ENCODE peak calls at places on chromosomes 6 and 20, in seven cellular contexts. One of them, this sample, is unnamed.
A peak's percentile ranks its signal among the peaks of the same experiment; 100 is the strongest.

GRCh38 chr6:156396068-156396771 is 381.0 kb upstream of the ARID1B start:
- DNase-seq in choroid plexus epithelial cell: no peak
- DNase-seq in heart left ventricle: no peak
- DNase-seq in naive thymus-derived CD4-positive, alpha-beta T cell: no peak
- DNase-seq in CD4-positive, alpha-beta memory T cell: peak; percentile 73
- DNase-seq in cardiac muscle cell: no peak
- DNase-seq in iPS DF 6.9: no peak
- DNase-seq in this sample: peak; percentile 87

GRCh38 chr6:137480431-137480830 is 13.8 kb downstream of the OLIG3 start:
- DNase-seq in choroid plexus epithelial cell: no peak
- DNase-seq in heart left ventricle: no peak
- DNase-seq in naive thymus-derived CD4-positive, alpha-beta T cell: no peak
- DNase-seq in CD4-positive, alpha-beta memory T cell: no peak
- DNase-seq in cardiac muscle cell: no peak
- DNase-seq in iPS DF 6.9: no peak
- DNase-seq in this sample: no peak

GRCh38 chr6:14129572-14129971 is 12.0 kb downstream of the CD83 start:
- DNase-seq in choroid plexus epithelial cell: peak; percentile 89
- DNase-seq in heart left ventricle: peak; percentile 54
- DNase-seq in naive thymus-derived CD4-positive, alpha-beta T cell: no peak
- DNase-seq in CD4-positive, alpha-beta memory T cell: no peak
- DNase-seq in cardiac muscle cell: peak; percentile 77
- DNase-seq in iPS DF 6.9: peak; percentile 31
- DNase-seq in this sample: peak; percentile 85

GRCh38 chr6:136403166-136403980 is 113.7 kb upstream of the BCLAF1 start:
- DNase-seq in choroid plexus epithelial cell: peak; percentile 89
- DNase-seq in heart left ventricle: no peak
- DNase-seq in naive thymus-derived CD4-positive, alpha-beta T cell: no peak
- DNase-seq in CD4-positive, alpha-beta memory T cell: no peak
- DNase-seq in cardiac muscle cell: no peak
- DNase-seq in iPS DF 6.9: no peak
- DNase-seq in this sample: no peak

GRCh38 chr6:18042536-18043145 is 55.2 kb upstream of the KIF13A start:
- DNase-seq in choroid plexus epithelial cell: no peak
- DNase-seq in heart left ventricle: no peak
- DNase-seq in naive thymus-derived CD4-positive, alpha-beta T cell: no peak
- DNase-seq in CD4-positive, alpha-beta memory T cell: no peak
- DNase-seq in cardiac muscle cell: no peak
- DNase-seq in iPS DF 6.9: no peak
- DNase-seq in this sample: no peak

GRCh38 chr6:126716826-126717514 is 377.1 kb downstream of the CENPW start:
- DNase-seq in choroid plexus epithelial cell: peak; percentile 48
- DNase-seq in heart left ventricle: no peak
- DNase-seq in naive thymus-derived CD4-positive, alpha-beta T cell: no peak
- DNase-seq in CD4-positive, alpha-beta memory T cell: no peak
- DNase-seq in cardiac muscle cell: peak; percentile 28
- DNase-seq in iPS DF 6.9: no peak
- DNase-seq in this sample: no peak

GRCh38 chr6:144601221-144601620 is 316.1 kb downstream of the UTRN start:
- DNase-seq in choroid plexus epithelial cell: no peak
- DNase-seq in heart left ventricle: no peak
- DNase-seq in naive thymus-derived CD4-positive, alpha-beta T cell: no peak
- DNase-seq in CD4-positive, alpha-beta memory T cell: no peak
- DNase-seq in cardiac muscle cell: no peak
- DNase-seq in iPS DF 6.9: no peak
- DNase-seq in this sample: no peak

GRCh38 chr6:95614094-95614493 is 36.8 kb downstream of the MANEA start:
- DNase-seq in choroid plexus epithelial cell: peak; percentile 36
- DNase-seq in heart left ventricle: no peak
- DNase-seq in naive thymus-derived CD4-positive, alpha-beta T cell: no peak
- DNase-seq in CD4-positive, alpha-beta memory T cell: no peak
- DNase-seq in cardiac muscle cell: no peak
- DNase-seq in iPS DF 6.9: no peak
- DNase-seq in this sample: no peak

GRCh38 chr20:18058661-18059467 is 1.1 kb upstream of the OVOL2 start:
- DNase-seq in choroid plexus epithelial cell: no peak
- DNase-seq in heart left ventricle: no peak
- DNase-seq in naive thymus-derived CD4-positive, alpha-beta T cell: no peak
- DNase-seq in CD4-positive, alpha-beta memory T cell: no peak
- DNase-seq in cardiac muscle cell: peak; percentile 65
- DNase-seq in iPS DF 6.9: peak; percentile 31
- DNase-seq in this sample: no peak

GRCh38 chr6:37860226-37860839 is 40.8 kb downstream of the ZFAND3 start:
- DNase-seq in choroid plexus epithelial cell: peak; percentile 70
- DNase-seq in heart left ventricle: peak; percentile 31
- DNase-seq in naive thymus-derived CD4-positive, alpha-beta T cell: no peak
- DNase-seq in CD4-positive, alpha-beta memory T cell: peak; percentile 11
- DNase-seq in cardiac muscle cell: peak; percentile 39
- DNase-seq in iPS DF 6.9: no peak
- DNase-seq in this sample: peak; percentile 29

GRCh38 chr6:13457577-13457976 is 29.8 kb downstream of the GFOD1 start:
- DNase-seq in choroid plexus epithelial cell: no peak
- DNase-seq in heart left ventricle: peak; percentile 44
- DNase-seq in naive thymus-derived CD4-positive, alpha-beta T cell: no peak
- DNase-seq in CD4-positive, alpha-beta memory T cell: no peak
- DNase-seq in cardiac muscle cell: no peak
- DNase-seq in iPS DF 6.9: no peak
- DNase-seq in this sample: no peak

GRCh38 chr6:81748946-81749345 is 3.5 kb downstream of the TENT5A start:
- DNase-seq in choroid plexus epithelial cell: no peak
- DNase-seq in heart left ventricle: no peak
- DNase-seq in naive thymus-derived CD4-positive, alpha-beta T cell: no peak
- DNase-seq in CD4-positive, alpha-beta memory T cell: no peak
- DNase-seq in cardiac muscle cell: no peak
- DNase-seq in iPS DF 6.9: no peak
- DNase-seq in this sample: no peak
- H3K4me3 ChIP-seq in choroid plexus epithelial cell: no peak overlapping the region
- H3K4me3 ChIP-seq in heart left ventricle: peak overlapping the region; percentile 90
- H3K4me3 ChIP-seq in naive thymus-derived CD4-positive, alpha-beta T cell: no peak overlapping the region
- H3K4me3 ChIP-seq in CD4-positive, alpha-beta memory T cell: no peak overlapping the region
- H3K4me3 ChIP-seq in cardiac muscle cell: no peak overlapping the region
- H3K4me3 ChIP-seq in iPS DF 6.9: no peak overlapping the region
- H3K4me3 ChIP-seq in this sample: no peak overlapping the region

DNA sequence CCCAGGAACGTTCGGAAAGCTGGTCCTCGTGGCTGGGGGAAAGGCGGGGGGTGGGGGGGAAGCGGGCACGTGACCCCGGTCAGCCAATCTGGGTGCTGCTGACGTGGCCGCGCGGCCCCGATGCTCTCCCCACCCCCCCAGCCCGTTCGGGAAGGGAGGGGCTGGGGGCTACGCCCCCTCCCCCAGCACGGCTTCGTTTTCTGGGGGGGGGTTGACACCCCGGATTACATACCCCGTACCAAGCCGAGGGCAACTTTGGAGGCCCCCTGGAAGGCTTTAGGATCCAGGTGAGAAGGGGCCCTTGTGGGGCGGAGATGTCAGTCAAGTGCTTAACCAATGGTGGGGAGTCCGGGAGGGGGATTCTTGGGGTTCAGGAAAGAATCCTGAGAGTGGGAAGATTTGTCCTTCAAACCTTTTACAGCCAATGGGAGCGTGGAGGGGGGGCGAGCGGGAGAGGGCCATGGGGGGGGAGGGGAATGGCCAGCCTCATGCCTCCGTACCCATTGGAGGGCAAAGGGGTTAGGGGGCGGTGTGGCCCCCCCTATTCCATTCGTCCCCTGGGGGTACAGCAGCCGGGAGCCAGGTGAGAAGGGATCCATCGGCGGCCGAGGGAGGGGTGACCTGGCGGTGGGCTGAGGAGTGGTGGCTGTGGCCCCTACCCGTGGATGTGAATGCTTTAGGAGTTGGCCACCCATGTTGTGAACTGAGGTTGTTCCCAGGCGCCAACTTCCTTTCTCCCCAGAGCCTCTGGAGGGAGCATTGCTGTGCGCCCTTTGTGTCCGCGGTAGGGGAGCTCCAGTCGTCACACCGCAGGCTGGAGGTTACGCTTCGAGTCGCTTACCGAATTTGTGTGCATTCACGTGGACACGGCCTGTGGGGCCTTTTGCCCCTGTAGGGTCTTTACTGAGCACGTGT is 633 bp downstream of the BRD2 start:
- DNase-seq in choroid plexus epithelial cell: peak; percentile 90
- DNase-seq in heart left ventricle: peak; percentile 82
- DNase-seq in naive thymus-derived CD4-positive, alpha-beta T cell: no peak
- DNase-seq in CD4-positive, alpha-beta memory T cell: peak; percentile 43
- DNase-seq in cardiac muscle cell: peak; percentile 80
- DNase-seq in iPS DF 6.9: no peak
- DNase-seq in this sample: peak; percentile 79
- H3K4me3 ChIP-seq in choroid plexus epithelial cell: peak overlapping the region; percentile 71
- H3K4me3 ChIP-seq in heart left ventricle: peak overlapping the region; percentile 97
- H3K4me3 ChIP-seq in naive thymus-derived CD4-positive, alpha-beta T cell: peak overlapping the region; percentile 98
- H3K4me3 ChIP-seq in CD4-positive, alpha-beta memory T cell: peak overlapping the region; percentile 96
- H3K4me3 ChIP-seq in cardiac muscle cell: peak overlapping the region; percentile 73
- H3K4me3 ChIP-seq in iPS DF 6.9: peak overlapping the region; percentile 95
- H3K4me3 ChIP-seq in this sample: peak overlapping the region; percentile 95

DNA sequence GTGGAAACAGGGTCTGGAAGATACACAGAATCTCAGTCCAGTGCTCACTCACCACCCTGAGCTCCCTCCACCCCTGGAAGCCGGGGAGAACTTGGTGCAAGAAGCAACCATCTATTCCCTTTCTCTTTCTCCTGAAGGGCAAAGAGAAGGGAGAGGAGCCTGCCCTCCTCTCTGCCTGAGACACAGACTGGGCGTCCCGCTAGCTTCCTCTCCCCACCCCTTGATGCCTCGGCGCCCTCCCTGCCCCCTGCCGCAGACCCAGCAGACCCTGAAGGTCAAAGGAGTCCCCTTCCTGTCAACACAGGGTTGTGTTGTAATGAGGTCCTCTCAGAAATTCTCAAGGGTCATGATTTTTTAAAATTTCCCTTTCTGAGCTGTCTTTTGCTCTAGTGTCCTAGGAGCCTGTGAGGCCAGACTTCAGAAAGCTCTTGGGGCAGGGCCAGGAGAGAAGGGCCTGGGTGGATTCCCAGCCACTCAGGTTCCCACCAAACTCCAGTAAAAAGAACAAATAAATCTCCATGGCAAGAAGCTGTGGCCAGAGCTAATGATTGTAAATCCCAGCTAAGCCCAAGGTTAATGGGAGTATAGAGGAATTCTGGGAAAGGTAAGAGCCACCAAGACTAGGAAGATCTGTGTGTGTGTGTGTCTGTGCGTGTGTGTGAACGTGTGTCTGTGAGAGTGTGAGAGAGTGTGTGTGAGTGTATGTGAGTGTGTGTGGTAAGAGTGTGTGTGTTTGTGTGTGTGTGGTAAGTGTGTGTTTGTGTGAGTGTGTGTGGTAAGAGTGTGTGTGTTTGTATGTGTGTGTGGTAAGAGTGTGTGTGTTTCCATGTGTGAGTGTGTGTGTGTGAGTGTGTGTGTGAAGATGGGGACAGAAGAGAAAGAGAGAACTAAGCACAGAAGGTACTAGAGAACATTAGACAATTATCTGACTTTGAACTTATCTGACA is 1.0 kb upstream of the JPH2 start:
- DNase-seq in choroid plexus epithelial cell: peak; percentile 39
- DNase-seq in heart left ventricle: peak; percentile 46
- DNase-seq in naive thymus-derived CD4-positive, alpha-beta T cell: no peak
- DNase-seq in CD4-positive, alpha-beta memory T cell: no peak
- DNase-seq in cardiac muscle cell: peak; percentile 67
- DNase-seq in iPS DF 6.9: no peak
- DNase-seq in this sample: no peak
- H3K4me3 ChIP-seq in choroid plexus epithelial cell: peak overlapping the region; percentile 48
- H3K4me3 ChIP-seq in heart left ventricle: peak overlapping the region; percentile 68
- H3K4me3 ChIP-seq in naive thymus-derived CD4-positive, alpha-beta T cell: no peak overlapping the region
- H3K4me3 ChIP-seq in CD4-positive, alpha-beta memory T cell: no peak overlapping the region
- H3K4me3 ChIP-seq in cardiac muscle cell: peak overlapping the region; percentile 95
- H3K4me3 ChIP-seq in iPS DF 6.9: no peak overlapping the region
- H3K4me3 ChIP-seq in this sample: no peak overlapping the region

GRCh38 chr20:19990911-19991707 is 26.1 kb upstream of the NAA20 start:
- DNase-seq in choroid plexus epithelial cell: no peak
- DNase-seq in heart left ventricle: no peak
- DNase-seq in naive thymus-derived CD4-positive, alpha-beta T cell: no peak
- DNase-seq in CD4-positive, alpha-beta memory T cell: no peak
- DNase-seq in cardiac muscle cell: no peak
- DNase-seq in iPS DF 6.9: no peak
- DNase-seq in this sample: no peak
- H3K4me3 ChIP-seq in choroid plexus epithelial cell: no peak overlapping the region
- H3K4me3 ChIP-seq in heart left ventricle: no peak overlapping the region
- H3K4me3 ChIP-seq in naive thymus-derived CD4-positive, alpha-beta T cell: no peak overlapping the region
- H3K4me3 ChIP-seq in CD4-positive, alpha-beta memory T cell: no peak overlapping the region
- H3K4me3 ChIP-seq in cardiac muscle cell: no peak overlapping the region
- H3K4me3 ChIP-seq in iPS DF 6.9: no peak overlapping the region
- H3K4me3 ChIP-seq in this sample: no peak overlapping the region

DNA sequence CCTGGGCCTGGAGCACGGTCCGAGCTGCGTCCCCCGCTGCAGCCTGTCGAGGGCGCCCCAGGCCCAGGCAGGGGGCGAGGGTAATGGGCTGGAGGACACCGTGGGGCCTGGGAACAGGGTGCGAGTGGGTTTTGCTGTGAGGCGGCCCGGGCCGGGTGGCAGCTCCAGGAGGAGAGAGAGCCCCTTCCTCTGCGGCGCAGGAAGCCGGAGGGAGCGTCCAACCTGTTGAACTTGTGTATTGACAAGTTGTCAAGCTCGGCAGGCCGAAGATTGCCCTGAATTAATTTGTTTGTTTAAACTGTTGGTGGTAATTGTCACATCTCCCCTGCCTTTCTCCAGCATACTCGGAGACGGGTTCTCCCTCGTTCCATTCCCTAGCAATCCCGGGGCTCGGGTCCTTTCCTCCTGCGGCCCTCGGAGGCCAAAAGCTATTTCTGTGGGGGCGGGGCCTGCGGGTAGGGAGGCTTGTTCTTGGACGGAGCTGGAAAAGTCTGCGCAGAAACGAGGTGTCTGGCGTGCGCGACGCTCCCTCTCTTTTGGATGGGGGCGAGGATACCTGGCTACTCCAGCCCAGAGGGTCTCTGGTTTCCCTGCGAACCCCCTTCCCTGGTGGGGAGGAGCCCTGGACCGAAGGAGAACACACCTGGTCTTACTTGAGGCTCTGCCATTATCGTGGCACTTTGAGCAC is 9.9 kb downstream of the NR2E1 start:
- DNase-seq in choroid plexus epithelial cell: no peak
- DNase-seq in heart left ventricle: no peak
- DNase-seq in naive thymus-derived CD4-positive, alpha-beta T cell: no peak
- DNase-seq in CD4-positive, alpha-beta memory T cell: no peak
- DNase-seq in cardiac muscle cell: no peak
- DNase-seq in iPS DF 6.9: no peak
- DNase-seq in this sample: no peak
- H3K4me3 ChIP-seq in choroid plexus epithelial cell: no peak overlapping the region
- H3K4me3 ChIP-seq in heart left ventricle: peak overlapping the region; percentile 1
- H3K4me3 ChIP-seq in naive thymus-derived CD4-positive, alpha-beta T cell: no peak overlapping the region
- H3K4me3 ChIP-seq in CD4-positive, alpha-beta memory T cell: no peak overlapping the region
- H3K4me3 ChIP-seq in cardiac muscle cell: peak overlapping the region; percentile 11
- H3K4me3 ChIP-seq in iPS DF 6.9: no peak overlapping the region
- H3K4me3 ChIP-seq in this sample: no peak overlapping the region

DNA sequence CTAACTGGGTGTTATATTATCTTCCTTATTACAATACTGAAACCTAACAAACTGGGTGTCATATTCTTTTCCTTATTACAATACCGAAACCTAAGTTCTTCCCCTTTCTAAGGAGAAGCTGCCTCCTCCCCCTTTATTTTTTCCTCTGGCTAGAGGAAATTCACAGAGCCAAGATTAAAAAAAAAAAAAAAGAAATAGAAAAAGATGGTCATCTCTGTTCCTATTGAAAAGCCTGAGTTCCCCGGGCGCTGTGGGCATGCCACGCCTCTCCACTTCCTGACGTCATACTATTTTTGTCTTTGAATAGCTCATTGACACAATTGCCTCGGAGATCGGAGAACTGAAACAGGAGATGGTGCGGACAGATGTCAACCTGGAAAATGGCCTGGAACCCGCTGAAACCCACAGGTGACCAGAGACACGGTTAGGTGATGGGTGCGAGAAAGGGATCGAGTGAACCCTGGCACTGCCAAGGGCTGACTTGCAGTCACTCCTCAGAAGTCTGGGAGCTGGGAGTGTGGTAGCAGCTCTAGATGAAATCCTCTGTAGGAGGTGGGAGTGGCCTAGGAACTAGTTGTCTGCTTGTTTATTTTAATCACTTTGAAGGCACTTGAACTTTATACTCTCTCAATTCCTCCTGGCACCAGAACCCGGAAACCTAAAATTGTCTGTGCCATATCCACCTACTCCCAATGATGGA is 82.2 kb upstream of the NAA20 start:
- DNase-seq in choroid plexus epithelial cell: no peak
- DNase-seq in heart left ventricle: peak; percentile 69
- DNase-seq in naive thymus-derived CD4-positive, alpha-beta T cell: no peak
- DNase-seq in CD4-positive, alpha-beta memory T cell: no peak
- DNase-seq in cardiac muscle cell: no peak
- DNase-seq in iPS DF 6.9: no peak
- DNase-seq in this sample: no peak
- H3K4me3 ChIP-seq in choroid plexus epithelial cell: no peak overlapping the region
- H3K4me3 ChIP-seq in heart left ventricle: peak overlapping the region; percentile 44
- H3K4me3 ChIP-seq in naive thymus-derived CD4-positive, alpha-beta T cell: no peak overlapping the region
- H3K4me3 ChIP-seq in CD4-positive, alpha-beta memory T cell: no peak overlapping the region
- H3K4me3 ChIP-seq in cardiac muscle cell: no peak overlapping the region
- H3K4me3 ChIP-seq in iPS DF 6.9: no peak overlapping the region
- H3K4me3 ChIP-seq in this sample: no peak overlapping the region

This sample was measured in Jurkat, Clone E6-1.